ENCODE peak calls at places on chromosome 3, in eight cellular contexts. W is fibroblast of mammary gland, M is AG09319, R is B cell, Q is SK-N-SH, A is psoas muscle, G is uterus, H is Calu3. T is an unnamed sample.

GRCh38 chr3:21142949-21143348 is 608.1 kb downstream of the ZNF385D start:
- DNase-seq in H (no peak), G (no peak), R (no peak), M (no peak), W (no peak), A (no peak), Q (no peak), T (peak; percentile 2)

GRCh38 chr3:112653881-112654300 is 12.9 kb upstream of the CCDC80 start:
- DNase-seq in A (no peak), W (peak; percentile 93), M (no peak), Q (no peak), G (peak; percentile 52), R (no peak), H (no peak), T (no peak)

GRCh38 chr3:105490045-105490444 is 123.3 kb downstream of the ALCAM start:
- DNase-seq in W (no peak), R (no peak), A (no peak), M (no peak), G (no peak), H (no peak), Q (no peak), T (no peak)

GRCh38 chr3:10322355-10322715 is 1.4 kb upstream of the SEC13 start:
- DNase-seq in A (no peak), R (no peak), W (no peak), Q (no peak), G (no peak), H (peak; percentile 24), M (no peak), T (no peak)

GRCh38 chr3:143794793-143795462 is 53.3 kb downstream of the SLC9A9 start:
- DNase-seq in M (no peak), R (no peak), A (no peak), G (no peak), W (no peak), Q (no peak), H (no peak), T (no peak)

GRCh38 chr3:21290557-21290956 is 460.5 kb downstream of the ZNF385D start:
- DNase-seq in M (no peak), A (no peak), R (no peak), G (no peak), Q (no peak), H (peak; percentile 15), W (no peak), T (no peak)

GRCh38 chr3:141797819-141798405 is 34.7 kb downstream of the GRK7 start:
- DNase-seq in Q (no peak), G (no peak), M (no peak), R (no peak), H (no peak), A (no peak), W (no peak), T (no peak)

GRCh38 chr3:156551261-156551660 is 3.7 kb downstream of the SSR3 start:
- DNase-seq in Q (no peak), W (peak; percentile 80), H (no peak), G (no peak), M (no peak), A (no peak), R (no peak), T (no peak)

GRCh38 chr3:127974226-127974625 is 59.2 kb downstream of the KBTBD12 start:
- DNase-seq in M (no peak), Q (no peak), A (no peak), H (no peak), G (no peak), W (no peak), R (no peak), T (no peak)

GRCh38 chr3:159675285-159675684 is 313.4 kb upstream of the IL12A start:
- DNase-seq in G (no peak), H (no peak), A (no peak), R (no peak), W (no peak), Q (no peak), M (no peak), T (no peak)

GRCh38 chr3:159669753-159670152 is 318.9 kb upstream of the IL12A start:
- DNase-seq in A (no peak), M (no peak), G (no peak), H (no peak), Q (peak; percentile 18), W (no peak), R (no peak), T (no peak)

GRCh38 chr3:159674583-159674982 is 314.1 kb upstream of the IL12A start:
- DNase-seq in A (no peak), W (no peak), G (no peak), R (no peak), M (no peak), Q (no peak), H (no peak), T (no peak)

GRCh38 chr3:159669024-159669476 is 319.6 kb upstream of the IL12A start:
- DNase-seq in A (no peak), M (no peak), Q (no peak), R (no peak), H (peak; percentile 61), G (no peak), W (peak; percentile 71), T (no peak)

DNA sequence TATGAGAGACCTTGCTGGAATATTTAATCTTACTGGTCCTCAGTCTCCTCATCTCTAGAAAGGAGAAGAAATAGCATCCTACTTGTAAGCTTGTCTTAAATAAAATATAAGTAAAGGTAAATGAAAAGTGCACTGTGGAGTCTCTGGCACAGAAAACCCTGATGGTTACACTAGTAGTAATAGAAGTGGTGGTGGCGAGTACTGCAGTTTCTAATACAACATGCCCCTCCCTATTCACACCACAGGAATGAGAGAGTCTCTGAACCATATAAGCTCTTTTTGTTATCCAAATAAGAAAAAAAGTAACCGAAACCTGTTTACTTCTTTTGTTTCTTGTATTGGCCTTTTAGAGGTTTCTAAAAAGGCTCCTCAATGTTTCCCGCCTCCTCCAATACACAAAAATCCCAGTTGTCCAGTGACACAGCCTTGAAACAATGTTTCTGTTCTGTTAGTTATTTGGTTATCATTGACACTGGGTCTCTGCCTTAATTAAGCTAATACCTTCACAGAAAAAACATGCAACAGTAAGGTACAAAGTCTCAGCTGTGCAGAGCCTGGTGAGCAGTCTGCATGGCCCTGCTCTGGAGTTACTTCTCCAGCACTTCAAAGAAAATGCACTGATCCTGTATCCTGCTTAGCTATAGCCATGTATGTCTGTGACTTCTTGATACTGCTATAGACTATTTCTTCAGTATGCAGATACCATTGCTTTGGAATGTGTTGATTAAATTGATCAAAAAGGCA is 315.7 kb upstream of the IL12A start:
- DNase-seq in M (no peak), Q (no peak), G (no peak), H (no peak), A (no peak), R (no peak), W (peak; percentile 10), T (no peak)
- TF ChIP-seq CTCF in M (no peak), Q (peak; percentile 18), G (no peak), H (peak; percentile 12), A (no peak), R (no peak), W (peak; percentile 12), T (no peak)

DNA sequence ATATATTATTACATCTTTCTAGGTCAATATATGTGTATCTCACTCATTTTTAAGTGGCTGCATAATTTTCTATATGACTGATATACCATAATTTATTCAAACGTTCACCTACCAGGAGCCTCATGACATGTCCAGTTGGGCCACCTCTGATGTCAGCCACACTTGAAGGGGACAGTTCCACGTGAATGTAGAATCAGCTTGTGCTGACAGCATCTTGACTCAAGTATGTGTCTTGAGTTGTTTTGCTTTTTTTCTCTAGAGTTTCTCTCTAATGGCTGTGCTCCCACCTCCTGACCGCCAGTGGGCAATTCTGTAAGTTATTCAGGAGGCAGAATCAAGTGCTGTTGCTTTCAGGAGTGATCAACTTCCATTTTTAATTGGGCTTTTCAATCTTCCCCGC is 237.9 kb downstream of the NFKBIZ start:
- DNase-seq in H (no peak), Q (no peak), W (no peak), A (no peak), G (no peak), R (no peak), M (no peak), T (no peak)
- TF ChIP-seq CTCF in H (no peak), Q (no peak), W (no peak), A (no peak), G (no peak), R (no peak), M (no peak), T (no peak)

GRCh38 chr3:172690936-172691335 is 19.9 kb downstream of the NCEH1 start:
- DNase-seq in H (no peak), Q (no peak), A (no peak), G (no peak), R (no peak), M (no peak), W (no peak), T (no peak)
- TF ChIP-seq CTCF in H (no peak), Q (no peak), A (no peak), G (no peak), R (no peak), M (no peak), W (no peak), T (no peak)

DNA sequence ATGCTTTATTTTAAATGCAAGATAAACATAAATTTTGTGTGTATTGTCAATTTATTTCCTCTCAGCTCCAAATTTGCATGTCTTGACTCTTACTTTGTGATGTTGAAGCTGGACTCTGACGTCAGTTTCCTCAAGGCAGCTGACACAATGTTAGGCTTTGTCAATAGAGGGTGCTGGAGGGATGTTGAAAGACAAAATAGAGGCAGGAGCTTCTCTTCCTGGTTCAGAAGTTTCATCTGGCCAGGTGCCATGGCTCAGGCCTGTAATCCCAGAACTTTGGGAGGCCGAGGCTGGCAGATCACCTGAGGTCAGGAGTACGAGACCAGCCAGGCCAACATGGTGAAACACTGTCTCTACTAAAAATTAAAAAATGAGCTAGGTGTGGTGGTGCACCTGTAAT is 408.6 kb downstream of the GBE1 start:
- DNase-seq in G (no peak), Q (no peak), W (peak; percentile 31), R (no peak), A (no peak), M (no peak), H (peak; percentile 64), T (no peak)
- TF ChIP-seq CTCF in G (no peak), Q (no peak), W (peak; percentile 7), R (no peak), A (no peak), M (peak; percentile 8), H (no peak), T (no peak)

T was measured in nephron progenitor cell.